ENCODE peak calls at places on chromosomes 4 and X, in nine cellular contexts. One of them, this sample, is unnamed.

GRCh38 chrX:85992811-85993229 is 54.5 kb downstream of the CHM start:
- DNase-seq in Karpas-422: no peak
- DNase-seq in astrocyte: peak
- DNase-seq in IMR-90: peak
- DNase-seq in neural progenitor cell: no peak
- DNase-seq in GM23338: no peak
- DNase-seq in fibroblast of lung: peak
- DNase-seq in neuronal stem cell: no peak
- DNase-seq in GM23248: peak
- DNase-seq in this sample: peak

GRCh38 chrX:136572030-136572429 is 40.0 kb downstream of the VGLL1 start:
- DNase-seq in Karpas-422: no peak
- DNase-seq in astrocyte: no peak
- DNase-seq in IMR-90: no peak
- DNase-seq in neural progenitor cell: no peak
- DNase-seq in GM23338: no peak
- DNase-seq in fibroblast of lung: no peak
- DNase-seq in neuronal stem cell: no peak
- DNase-seq in GM23248: peak
- DNase-seq in this sample: no peak

GRCh38 chr4:158055668-158056067 is 117.2 kb downstream of the GASK1B start:
- DNase-seq in Karpas-422: no peak
- DNase-seq in astrocyte: no peak
- DNase-seq in IMR-90: no peak
- DNase-seq in neural progenitor cell: no peak
- DNase-seq in GM23338: no peak
- DNase-seq in fibroblast of lung: no peak
- DNase-seq in neuronal stem cell: no peak
- DNase-seq in GM23248: no peak
- DNase-seq in this sample: no peak

GRCh38 chrX:153649178-153649914 is 2.3 kb downstream of the DUSP9 start:
- DNase-seq in Karpas-422: peak
- DNase-seq in astrocyte: no peak
- DNase-seq in IMR-90: no peak
- DNase-seq in neural progenitor cell: peak
- DNase-seq in GM23338: peak
- DNase-seq in fibroblast of lung: no peak
- DNase-seq in neuronal stem cell: no peak
- DNase-seq in GM23248: peak
- DNase-seq in this sample: peak

GRCh38 chrX:121013897-121014455 is 28.4 kb upstream of the CT47A1 start:
- DNase-seq in Karpas-422: no peak
- DNase-seq in astrocyte: no peak
- DNase-seq in IMR-90: no peak
- DNase-seq in neural progenitor cell: no peak
- DNase-seq in GM23338: no peak
- DNase-seq in fibroblast of lung: no peak
- DNase-seq in neuronal stem cell: no peak
- DNase-seq in GM23248: no peak
- DNase-seq in this sample: no peak

GRCh38 chr4:176824645-176825366 is 32.1 kb upstream of the VEGFC start:
- DNase-seq in Karpas-422: no peak
- DNase-seq in astrocyte: peak
- DNase-seq in IMR-90: no peak
- DNase-seq in neural progenitor cell: no peak
- DNase-seq in GM23338: no peak
- DNase-seq in fibroblast of lung: no peak
- DNase-seq in neuronal stem cell: no peak
- DNase-seq in GM23248: no peak
- DNase-seq in this sample: no peak

GRCh38 chrX:102154218-102154860 is 1.4 kb downstream of the BEX5 start:
- DNase-seq in Karpas-422: peak
- DNase-seq in astrocyte: no peak
- DNase-seq in IMR-90: no peak
- DNase-seq in neural progenitor cell: peak
- DNase-seq in GM23338: peak
- DNase-seq in fibroblast of lung: no peak
- DNase-seq in neuronal stem cell: no peak
- DNase-seq in GM23248: no peak
- DNase-seq in this sample: peak

GRCh38 chrX:102950908-102951866 is 14.1 kb downstream of the RAB40AL start:
- DNase-seq in Karpas-422: peak
- DNase-seq in astrocyte: peak
- DNase-seq in IMR-90: peak
- DNase-seq in neural progenitor cell: peak
- DNase-seq in GM23338: peak
- DNase-seq in fibroblast of lung: peak
- DNase-seq in neuronal stem cell: peak
- DNase-seq in GM23248: peak
- DNase-seq in this sample: peak

GRCh38 chrX:14529288-14529989 is at the start of gene GLRA2:
- DNase-seq in Karpas-422: peak
- DNase-seq in astrocyte: no peak
- DNase-seq in IMR-90: peak
- DNase-seq in neural progenitor cell: peak
- DNase-seq in GM23338: peak
- DNase-seq in fibroblast of lung: peak
- DNase-seq in neuronal stem cell: peak
- DNase-seq in GM23248: peak
- DNase-seq in this sample: peak

GRCh38 chrX:78105944-78106650 is 2.0 kb downstream of the PGK1 start:
- DNase-seq in Karpas-422: no peak
- DNase-seq in astrocyte: no peak
- DNase-seq in IMR-90: no peak
- DNase-seq in neural progenitor cell: no peak
- DNase-seq in GM23338: no peak
- DNase-seq in fibroblast of lung: no peak
- DNase-seq in neuronal stem cell: no peak
- DNase-seq in GM23248: peak
- DNase-seq in this sample: no peak

GRCh38 chr4:150001815-150002214 is 76.4 kb upstream of the DCLK2 start:
- DNase-seq in Karpas-422: no peak
- DNase-seq in astrocyte: peak
- DNase-seq in IMR-90: peak
- DNase-seq in neural progenitor cell: no peak
- DNase-seq in GM23338: no peak
- DNase-seq in fibroblast of lung: no peak
- DNase-seq in neuronal stem cell: no peak
- DNase-seq in GM23248: peak
- DNase-seq in this sample: no peak

GRCh38 chrX:121479406-121479805 is 432.0 kb downstream of the GLUD2 start:
- DNase-seq in Karpas-422: no peak
- DNase-seq in astrocyte: no peak
- DNase-seq in IMR-90: no peak
- DNase-seq in neural progenitor cell: peak
- DNase-seq in GM23338: peak
- DNase-seq in fibroblast of lung: no peak
- DNase-seq in neuronal stem cell: no peak
- DNase-seq in GM23248: peak
- DNase-seq in this sample: peak

GRCh38 chr4:182143822-182144620 is 99.2 kb upstream of the TENM3 start:
- DNase-seq in Karpas-422: no peak
- DNase-seq in astrocyte: peak
- DNase-seq in IMR-90: peak
- DNase-seq in neural progenitor cell: peak
- DNase-seq in GM23338: peak
- DNase-seq in fibroblast of lung: peak
- DNase-seq in neuronal stem cell: peak
- DNase-seq in GM23248: peak
- DNase-seq in this sample: peak

GRCh38 chr4:150464523-150464922 is 117.4 kb upstream of the MAB21L2 start:
- DNase-seq in Karpas-422: no peak
- DNase-seq in astrocyte: no peak
- DNase-seq in IMR-90: no peak
- DNase-seq in neural progenitor cell: no peak
- DNase-seq in GM23338: no peak
- DNase-seq in fibroblast of lung: no peak
- DNase-seq in neuronal stem cell: no peak
- DNase-seq in GM23248: no peak
- DNase-seq in this sample: no peak

GRCh38 chr4:150119492-150119891 is 41.2 kb downstream of the DCLK2 start:
- DNase-seq in Karpas-422: no peak
- DNase-seq in astrocyte: peak
- DNase-seq in IMR-90: peak
- DNase-seq in neural progenitor cell: no peak
- DNase-seq in GM23338: peak
- DNase-seq in fibroblast of lung: peak
- DNase-seq in neuronal stem cell: no peak
- DNase-seq in GM23248: peak
- DNase-seq in this sample: peak

GRCh38 chr4:184400375-184400870 is 73.9 kb downstream of the IRF2 start:
- DNase-seq in Karpas-422: no peak
- DNase-seq in astrocyte: peak
- DNase-seq in IMR-90: peak
- DNase-seq in neural progenitor cell: no peak
- DNase-seq in GM23338: no peak
- DNase-seq in fibroblast of lung: peak
- DNase-seq in neuronal stem cell: no peak
- DNase-seq in GM23248: peak
- DNase-seq in this sample: no peak

GRCh38 chrX:4787971-4788370 is 1074.5 kb upstream of the PRKX start:
- DNase-seq in Karpas-422: no peak
- DNase-seq in astrocyte: no peak
- DNase-seq in IMR-90: no peak
- DNase-seq in neural progenitor cell: no peak
- DNase-seq in GM23338: no peak
- DNase-seq in fibroblast of lung: no peak
- DNase-seq in neuronal stem cell: no peak
- DNase-seq in GM23248: no peak
- DNase-seq in this sample: no peak

GRCh38 chrX:13747836-13748235 is 13.3 kb downstream of the OFD1 start:
- DNase-seq in Karpas-422: peak
- DNase-seq in astrocyte: peak
- DNase-seq in IMR-90: peak
- DNase-seq in neural progenitor cell: peak
- DNase-seq in GM23338: peak
- DNase-seq in fibroblast of lung: peak
- DNase-seq in neuronal stem cell: no peak
- DNase-seq in GM23248: peak
- DNase-seq in this sample: peak

GRCh38 chr4:37970702-37971101 is 10.5 kb downstream of the PTTG2 start:
- DNase-seq in Karpas-422: peak
- DNase-seq in astrocyte: peak
- DNase-seq in IMR-90: peak
- DNase-seq in neural progenitor cell: no peak
- DNase-seq in GM23338: peak
- DNase-seq in fibroblast of lung: peak
- DNase-seq in neuronal stem cell: no peak
- DNase-seq in GM23248: peak
- DNase-seq in this sample: peak

DNA sequence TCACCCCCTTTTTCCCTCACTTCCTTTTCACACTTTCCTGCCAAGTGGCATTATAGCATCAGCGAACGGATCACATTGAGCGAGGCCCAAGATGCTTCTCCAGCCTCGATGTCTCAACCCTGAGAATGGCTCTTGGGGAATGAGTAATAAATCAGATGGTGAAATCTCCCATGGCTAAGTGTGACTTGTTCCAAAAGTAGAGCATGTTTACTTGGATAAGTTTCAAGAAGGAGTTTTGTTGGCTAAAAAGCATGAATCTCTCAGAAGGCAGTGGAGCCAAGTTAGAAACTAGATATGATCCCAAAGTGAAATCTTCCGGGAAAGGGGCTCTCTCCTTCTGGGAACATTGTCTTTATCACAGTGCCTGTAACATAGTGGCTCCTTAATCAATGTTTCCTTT is 316.3 kb downstream of the CAMK2D start:
- DNase-seq in Karpas-422: no peak
- DNase-seq in astrocyte: peak
- DNase-seq in IMR-90: peak
- DNase-seq in neural progenitor cell: no peak
- DNase-seq in GM23338: no peak
- DNase-seq in fibroblast of lung: peak
- DNase-seq in neuronal stem cell: no peak
- DNase-seq in GM23248: peak
- DNase-seq in this sample: no peak
- H3K27ac ChIP-seq in Karpas-422: no peak
- H3K27ac ChIP-seq in astrocyte: peak
- H3K27ac ChIP-seq in IMR-90: peak
- H3K27ac ChIP-seq in neural progenitor cell: no peak
- H3K27ac ChIP-seq in GM23338: no peak
- H3K27ac ChIP-seq in fibroblast of lung: peak
- H3K27ac ChIP-seq in neuronal stem cell: no peak
- H3K27ac ChIP-seq in GM23248: peak
- H3K27ac ChIP-seq in this sample: no peak

GRCh38 chr4:22597471-22597870 is 81.6 kb upstream of the ADGRA3 start:
- DNase-seq in Karpas-422: no peak
- DNase-seq in astrocyte: no peak
- DNase-seq in IMR-90: no peak
- DNase-seq in neural progenitor cell: no peak
- DNase-seq in GM23338: no peak
- DNase-seq in fibroblast of lung: no peak
- DNase-seq in neuronal stem cell: no peak
- DNase-seq in GM23248: no peak
- DNase-seq in this sample: no peak
- H3K4me2 ChIP-seq in Karpas-422: no peak
- H3K4me2 ChIP-seq in astrocyte: no peak
- H3K4me2 ChIP-seq in IMR-90: no peak
- H3K4me2 ChIP-seq in neural progenitor cell: no peak
- H3K4me2 ChIP-seq in GM23338: no peak
- H3K4me2 ChIP-seq in fibroblast of lung: no peak
- H3K4me2 ChIP-seq in neuronal stem cell: no peak
- H3K4me2 ChIP-seq in GM23248: no peak
- H3K4me2 ChIP-seq in this sample: no peak

DNA sequence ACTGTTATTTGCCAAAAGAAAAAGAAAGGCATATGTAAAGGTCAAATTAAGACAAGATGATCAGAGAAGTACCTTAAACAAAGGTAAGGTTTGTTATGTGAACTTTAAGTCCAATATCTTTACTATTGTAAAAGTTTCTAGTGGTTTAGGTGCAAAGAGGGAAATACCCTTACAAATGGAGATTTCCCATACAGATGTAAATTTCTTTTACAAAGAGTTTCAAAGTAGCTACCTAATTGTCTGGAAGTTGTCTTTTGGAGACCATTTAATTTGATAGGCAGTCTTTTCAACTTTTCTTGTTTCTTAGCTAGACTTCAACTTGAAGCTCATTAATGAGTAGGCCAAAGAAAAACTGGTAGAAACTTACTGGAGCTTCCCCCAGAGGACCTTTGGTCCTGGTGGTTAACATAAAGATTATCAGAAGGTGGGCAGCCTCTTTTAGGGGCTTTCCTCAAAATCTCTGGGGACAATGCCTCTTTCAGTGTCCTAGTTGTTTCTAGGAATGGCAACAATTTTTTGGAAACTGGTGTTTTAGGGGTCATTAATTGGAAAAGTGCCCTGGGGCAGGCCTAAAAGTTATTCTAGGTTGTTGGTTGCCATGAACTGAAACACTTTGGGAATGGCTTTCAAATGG is 297.3 kb downstream of the GUCY2F start:
- DNase-seq in Karpas-422: no peak
- DNase-seq in astrocyte: no peak
- DNase-seq in IMR-90: no peak
- DNase-seq in neural progenitor cell: no peak
- DNase-seq in GM23338: peak
- DNase-seq in fibroblast of lung: no peak
- DNase-seq in neuronal stem cell: no peak
- DNase-seq in GM23248: no peak
- DNase-seq in this sample: no peak
- H3K27ac ChIP-seq in Karpas-422: no peak
- H3K27ac ChIP-seq in astrocyte: no peak
- H3K27ac ChIP-seq in IMR-90: no peak
- H3K27ac ChIP-seq in neural progenitor cell: no peak
- H3K27ac ChIP-seq in GM23338: peak
- H3K27ac ChIP-seq in fibroblast of lung: no peak
- H3K27ac ChIP-seq in neuronal stem cell: no peak
- H3K27ac ChIP-seq in GM23248: no peak
- H3K27ac ChIP-seq in this sample: no peak

GRCh38 chr4:987689-988513 is 1.1 kb downstream of the IDUA start:
- DNase-seq in Karpas-422: no peak
- DNase-seq in astrocyte: no peak
- DNase-seq in IMR-90: no peak
- DNase-seq in neural progenitor cell: no peak
- DNase-seq in GM23338: no peak
- DNase-seq in fibroblast of lung: no peak
- DNase-seq in neuronal stem cell: no peak
- DNase-seq in GM23248: no peak
- DNase-seq in this sample: no peak
- H3K4me2 ChIP-seq in Karpas-422: peak
- H3K4me2 ChIP-seq in astrocyte: peak
- H3K4me2 ChIP-seq in IMR-90: peak
- H3K4me2 ChIP-seq in neural progenitor cell: peak
- H3K4me2 ChIP-seq in GM23338: peak
- H3K4me2 ChIP-seq in fibroblast of lung: peak
- H3K4me2 ChIP-seq in neuronal stem cell: peak
- H3K4me2 ChIP-seq in GM23248: peak
- H3K4me2 ChIP-seq in this sample: no peak